ENCODE peak calls at places on chromosome 6, in four cellular contexts. A is HL-60; Z is CD8-positive, alpha-beta T cell; W is fibroblast of lung. T is an unnamed sample.

GRCh38 chr6:11689847-11690246 is 88.8 kb downstream of the ADTRP start:
- DNase-seq in W (no peak), A (no peak), Z (no peak), T (no peak)

GRCh38 chr6:122495612-122496011 is 24.0 kb upstream of the SERINC1 start:
- DNase-seq in A (peak), Z (no peak), W (no peak), T (peak)

GRCh38 chr6:39037707-39038106 is 10.9 kb upstream of the GLP1R start:
- DNase-seq in W (no peak), A (no peak), Z (no peak), T (no peak)

GRCh38 chr6:158564243-158565121 is 4.6 kb downstream of the TMEM181 start:
- DNase-seq in Z (peak), A (no peak), W (no peak), T (no peak)

GRCh38 chr6:101396552-101397173 is 3.2 kb downstream of the GRIK2 start:
- DNase-seq in W (peak), A (peak), Z (no peak), T (peak)

GRCh38 chr6:132236744-132237143 is 164.5 kb downstream of the MOXD1 start:
- DNase-seq in A (no peak), W (peak), Z (no peak), T (no peak)

GRCh38 chr6:121652726-121653623 is 217.5 kb downstream of the GJA1 start:
- DNase-seq in W (peak), A (no peak), Z (no peak), T (no peak)

GRCh38 chr6:163309491-163310026 is 105.0 kb upstream of the QKI start:
- DNase-seq in Z (no peak), W (peak), A (no peak), T (no peak)

GRCh38 chr6:69179681-69180080 is 544.6 kb downstream of the ADGRB3 start:
- DNase-seq in W (peak), Z (no peak), A (no peak), T (peak)

GRCh38 chr6:54609986-54610385 is 236.6 kb upstream of the FAM83B start:
- DNase-seq in A (no peak), W (no peak), Z (no peak), T (no peak)

GRCh38 chr6:108781419-108782110 is 66.7 kb upstream of the ARMC2 start:
- DNase-seq in W (peak), Z (no peak), A (no peak), T (no peak)

GRCh38 chr6:72826744-72827438 is 205.0 kb downstream of the KCNQ5 start:
- DNase-seq in A (no peak), W (peak), Z (no peak), T (no peak)

GRCh38 chr6:137764464-137764863 is 102.6 kb upstream of the TNFAIP3 start:
- DNase-seq in Z (no peak), W (peak), A (no peak), T (no peak)

GRCh38 chr6:49841424-49841823 is 24.9 kb downstream of the CRISP1 start:
- DNase-seq in W (no peak), Z (no peak), A (no peak), T (no peak)

GRCh38 chr6:10305740-10306423 is 109.0 kb downstream of the TFAP2A start:
- DNase-seq in Z (no peak), A (no peak), W (peak), T (no peak)

GRCh38 chr6:138404666-138405337 is 779 bp downstream of the HEBP2 start:
- DNase-seq in Z (no peak), W (peak), A (peak), T (no peak)

GRCh38 chr6:82646231-82646615 is 282.6 kb downstream of the TPBG start:
- DNase-seq in Z (no peak), A (no peak), W (no peak), T (no peak)

GRCh38 chr6:147909645-147910044 is 401.2 kb downstream of the SAMD5 start:
- DNase-seq in W (peak), Z (no peak), A (no peak), T (no peak)

GRCh38 chr6:93621400-93621799 is 202.0 kb upstream of the EPHA7 start:
- DNase-seq in A (no peak), Z (no peak), W (no peak), T (no peak)

GRCh38 chr6:23704655-23705054 is 421.4 kb upstream of the NRSN1 start:
- DNase-seq in Z (no peak), A (no peak), W (no peak), T (no peak)

GRCh38 chr6:71333700-71334099 is 45.1 kb downstream of the OGFRL1 start:
- DNase-seq in W (peak), Z (no peak), A (no peak), T (no peak)

GRCh38 chr6:140011537-140011936 is 637.1 kb upstream of the CITED2 start:
- DNase-seq in Z (no peak), A (no peak), W (no peak), T (no peak)

GRCh38 chr6:157145656-157146285 is 177.5 kb downstream of the TMEM242 start:
- DNase-seq in Z (no peak), A (no peak), W (no peak), T (no peak)

GRCh38 chr6:10621227-10621626 is 73.2 kb downstream of the C6orf52 start:
- DNase-seq in W (no peak), Z (no peak), A (no peak), T (no peak)

GRCh38 chr6:118501099-118501498 is 47.0 kb upstream of the PLN start:
- DNase-seq in W (no peak), A (no peak), Z (no peak), T (no peak)
- TF ChIP-seq CTCF in W (no peak), A (no peak), Z (no peak), T (no peak)

GRCh38 chr6:90406957-90407356 is 110.3 kb upstream of the BACH2 start:
- DNase-seq in A (no peak), Z (no peak), W (peak), T (no peak)

GRCh38 chr6:90402831-90403192 is 106.2 kb upstream of the BACH2 start:
- DNase-seq in Z (no peak), W (no peak), A (no peak), T (no peak)

GRCh38 chr6:90406142-90406794 is 109.6 kb upstream of the BACH2 start:
- DNase-seq in Z (no peak), W (peak), A (no peak), T (peak)

GRCh38 chr6:90401933-90402830 is 105.5 kb upstream of the BACH2 start:
- DNase-seq in A (no peak), W (no peak), Z (no peak), T (peak)

GRCh38 chr6:90403489-90404381 is 107.1 kb upstream of the BACH2 start:
- DNase-seq in A (peak), Z (no peak), W (peak), T (no peak)
- H3K4me3 ChIP-seq in A (no peak), Z (no peak), W (no peak), T (no peak)

GRCh38 chr6:7640607-7641577 is 50.9 kb downstream of the SNRNP48 start:
- DNase-seq in W (peak), A (no peak), Z (no peak), T (no peak)
- TF ChIP-seq CTCF in W (no peak), A (no peak), Z (no peak), T (no peak)

GRCh38 chr6:78911218-78911617 is 43.9 kb downstream of the IRAK1BP1 start:
- DNase-seq in A (no peak), Z (no peak), W (no peak), T (no peak)
- H3K4me3 ChIP-seq in A (no peak), Z (no peak), W (no peak), T (no peak)

GRCh38 chr6:90295854-90296345 is 743 bp downstream of the BACH2 start:
- DNase-seq in W (peak), A (peak), Z (peak), T (peak)
- TF ChIP-seq CTCF in W (no peak), A (no peak), Z (no peak), T (no peak)